ENCODE peak calls at places on chromosomes 4 and X, in eight cellular contexts. J is suprapubic skin, V is right lobe of liver, P is heart left ventricle, D is esophagus muscularis mucosa, L is lower leg skin, Z is sigmoid colon, S is breast epithelium. N is an unnamed sample.

GRCh38 chr4:48483777-48484493 is 792 bp downstream of the SLC10A4 start:
- DNase-seq in D (no peak), P (no peak), J (no peak), S (no peak), Z (no peak), L (no peak), V (no peak), N (no peak)

GRCh38 chrX:42694260-42694815 is 83.6 kb downstream of the PPP1R2C start:
- DNase-seq in V (no peak), L (no peak), P (no peak), Z (no peak), S (no peak), J (no peak), D (no peak), N (no peak)

GRCh38 chr4:113978561-113979156 is 788 bp downstream of the ARSJ start:
- DNase-seq in J (no peak), S (no peak), V (peak), D (no peak), Z (no peak), L (no peak), P (peak), N (no peak)

GRCh38 chr4:141275834-141276233 is 55.1 kb downstream of the ZNF330 start:
- DNase-seq in V (no peak), L (no peak), D (no peak), P (no peak), S (no peak), J (no peak), Z (no peak), N (peak)

GRCh38 chr4:152259866-152260265 is 276.0 kb downstream of the FBXW7 start:
- DNase-seq in L (no peak), S (no peak), P (no peak), D (no peak), Z (no peak), V (no peak), J (no peak), N (peak)

GRCh38 chr4:47913328-47913727 is 1.1 kb downstream of the NFXL1 start:
- DNase-seq in J (no peak), P (no peak), L (no peak), D (no peak), S (no peak), Z (no peak), V (no peak), N (no peak)

GRCh38 chrX:129641941-129642340 is 12.8 kb downstream of the APLN start:
- DNase-seq in P (no peak), D (no peak), J (no peak), S (no peak), L (no peak), V (no peak), Z (no peak), N (no peak)

GRCh38 chr4:107071108-107071507 is 35.0 kb upstream of the DKK2 start:
- DNase-seq in J (no peak), V (no peak), P (no peak), Z (no peak), S (no peak), D (no peak), L (no peak), N (no peak)

GRCh38 chrX:131441033-131441432 is 102.8 kb upstream of the OR13H1 start:
- DNase-seq in D (no peak), S (no peak), P (no peak), V (no peak), L (no peak), Z (no peak), J (no peak), N (no peak)

GRCh38 chrX:106894392-106894909 is 8.7 kb downstream of the RIPPLY1 start:
- DNase-seq in D (no peak), J (no peak), V (no peak), P (peak), Z (peak), S (peak), L (no peak), N (peak)

GRCh38 chr4:113094802-113095201 is 45.3 kb downstream of the ANK2 start:
- DNase-seq in P (no peak), L (no peak), J (no peak), S (no peak), D (no peak), V (no peak), Z (no peak), N (no peak)

GRCh38 chr4:153260152-153260551 is 55.9 kb downstream of the TRIM2 start:
- DNase-seq in D (no peak), Z (no peak), J (no peak), L (no peak), V (no peak), P (no peak), S (no peak), N (no peak)

GRCh38 chr4:14581741-14582140 is 420.5 kb upstream of the CPEB2 start:
- DNase-seq in S (no peak), P (no peak), L (no peak), V (no peak), D (no peak), Z (no peak), J (no peak), N (no peak)

GRCh38 chr4:40865696-40866095 is 115.9 kb downstream of the NSUN7 start:
- DNase-seq in V (no peak), D (no peak), Z (no peak), L (no peak), J (peak), P (no peak), S (no peak), N (no peak)

GRCh38 chrX:69616520-69617203 is 749 bp downstream of the EDA start:
- DNase-seq in D (no peak), P (peak), Z (peak), S (no peak), V (peak), L (peak), J (no peak), N (no peak)

GRCh38 chr4:24244663-24245519 is 339.5 kb downstream of the DHX15 start:
- DNase-seq in V (no peak), S (no peak), D (no peak), P (peak), J (no peak), Z (no peak), L (no peak), N (no peak)

GRCh38 chrX:10028283-10029104 is 61.3 kb downstream of the CLDN34 start:
- DNase-seq in L (no peak), Z (peak), P (no peak), S (no peak), V (no peak), D (no peak), J (no peak), N (no peak)

GRCh38 chr4:128812360-128812958 is 3.0 kb downstream of the JADE1 start:
- DNase-seq in D (no peak), S (no peak), V (no peak), P (peak), Z (peak), J (peak), L (peak), N (peak)

GRCh38 chr4:132001542-132001941 is 1147.6 kb upstream of the PCDH10 start:
- DNase-seq in V (no peak), Z (no peak), P (no peak), S (no peak), J (no peak), L (no peak), D (no peak), N (peak)

GRCh38 chr4:140284449-140284848 is 89.0 kb upstream of the SCOC start:
- DNase-seq in S (no peak), J (no peak), L (no peak), V (no peak), P (no peak), D (no peak), Z (no peak), N (no peak)

GRCh38 chr4:54547299-54548097 is 110.3 kb upstream of the KIT start:
- DNase-seq in D (no peak), V (no peak), J (no peak), Z (no peak), S (no peak), P (no peak), L (no peak), N (no peak)

GRCh38 chr4:1204828-1205591 is 32.6 kb upstream of the SPON2 start:
- DNase-seq in P (peak), Z (peak), V (peak), D (no peak), L (no peak), S (peak), J (peak), N (no peak)

GRCh38 chrX:39158801-39159657 is 357.8 kb downstream of the MID1IP1 start:
- DNase-seq in S (no peak), J (no peak), D (no peak), V (no peak), L (no peak), Z (no peak), P (no peak), N (no peak)

GRCh38 chr4:55012363-55013255 is 112.8 kb downstream of the KDR start:
- DNase-seq in S (no peak), P (no peak), L (no peak), V (no peak), Z (no peak), J (no peak), D (no peak), N (no peak)

GRCh38 chrX:136227948-136228584 is 23.1 kb downstream of the MAP7D3 start:
- DNase-seq in S (no peak), V (no peak), L (no peak), Z (no peak), J (no peak), D (no peak), P (no peak), N (no peak)

GRCh38 chr4:136664988-136665387 is 867.3 kb downstream of the PCDH18 start:
- DNase-seq in D (no peak), S (no peak), V (no peak), P (no peak), L (no peak), Z (no peak), J (no peak), N (no peak)

GRCh38 chr4:25215506-25215905 is 18.3 kb upstream of the PI4K2B start:
- DNase-seq in V (peak), D (no peak), L (no peak), P (no peak), Z (no peak), J (no peak), S (no peak), N (no peak)

GRCh38 chr4:97987019-97987648 is 156.1 kb downstream of the STPG2 start:
- DNase-seq in V (no peak), S (no peak), P (no peak), Z (no peak), L (no peak), J (no peak), D (no peak), N (no peak)

GRCh38 chr4:126004936-126005335 is 690.2 kb downstream of the FAT4 start:
- DNase-seq in V (no peak), Z (no peak), L (no peak), D (no peak), S (no peak), P (no peak), J (no peak), N (peak)

GRCh38 chr4:18636001-18636680 is 614.6 kb upstream of the LCORL start:
- DNase-seq in L (no peak), P (no peak), J (no peak), Z (no peak), S (no peak), V (no peak), D (no peak), N (no peak)

GRCh38 chr4:29853843-29854242 is 866.3 kb upstream of the PCDH7 start:
- DNase-seq in S (no peak), Z (no peak), V (no peak), D (no peak), L (no peak), P (no peak), J (no peak), N (no peak)

GRCh38 chrX:106415276-106415895 is 196.4 kb upstream of the RADX start:
- DNase-seq in L (no peak), J (no peak), D (no peak), P (no peak), S (no peak), Z (no peak), V (no peak), N (no peak)

GRCh38 chrX:108000751-108001150 is 18.6 kb upstream of the TEX13B start:
- DNase-seq in V (no peak), S (no peak), Z (no peak), D (no peak), J (no peak), L (peak), P (no peak), N (no peak)

GRCh38 chr4:15883611-15884243 is 54.8 kb downstream of the FGFBP1 start:
- DNase-seq in Z (no peak), V (no peak), S (no peak), D (no peak), P (no peak), J (no peak), L (no peak), N (no peak)

GRCh38 chr4:119730644-119730995 is 102.0 kb upstream of the PDE5A start:
- DNase-seq in S (no peak), Z (no peak), J (no peak), P (no peak), V (no peak), L (no peak), D (no peak), N (no peak)
- TF ChIP-seq POLR2A in S (no peak), Z (no peak), J (no peak), P (no peak), V (no peak), L (no peak), D (no peak), N (no peak)

DNA sequence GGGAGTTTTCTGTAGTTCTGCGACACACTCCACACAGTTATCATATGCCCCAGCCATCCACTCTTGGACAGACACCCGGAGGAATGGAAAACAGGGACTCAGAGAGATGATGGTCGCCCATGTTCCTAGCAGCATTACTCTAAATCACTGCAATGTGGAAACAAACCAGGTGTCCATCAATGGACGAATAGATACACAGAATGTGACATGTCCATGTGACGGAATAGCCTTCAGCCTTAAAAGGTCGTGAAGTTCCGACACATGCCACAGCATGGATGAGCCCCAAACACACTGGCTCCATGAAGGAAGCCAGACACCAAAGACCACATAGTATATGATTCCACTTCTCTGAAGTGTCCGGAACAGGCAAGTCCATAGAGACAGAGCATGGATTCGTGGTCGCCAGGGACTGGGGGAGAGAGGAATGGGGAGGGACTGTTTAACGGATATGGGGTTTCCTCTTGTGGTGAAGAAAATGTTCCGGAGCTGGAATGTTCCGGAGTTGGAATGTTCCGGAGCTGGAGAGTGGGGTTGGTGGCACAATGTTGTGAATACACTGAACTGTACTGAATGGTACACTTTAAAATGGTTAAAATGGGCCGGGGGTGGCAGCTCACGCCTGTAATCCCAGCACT is 28.7 kb upstream of the AFAP1 start:
- DNase-seq in S (no peak), V (no peak), Z (no peak), P (no peak), D (no peak), J (no peak), L (no peak), N (no peak)
- TF ChIP-seq POLR2A in S (no peak), V (no peak), Z (no peak), P (no peak), D (no peak), J (no peak), L (no peak), N (no peak)

GRCh38 chr4:5366009-5366386 is 314.7 kb downstream of the STK32B start:
- DNase-seq in P (no peak), Z (no peak), S (no peak), J (no peak), L (no peak), D (no peak), V (no peak), N (no peak)
- TF ChIP-seq POLR2A in P (no peak), Z (no peak), S (no peak), J (no peak), L (no peak), D (no peak), V (no peak), N (no peak)

GRCh38 chr4:80202784-80203553 is 5.7 kb downstream of the PRDM8 start:
- DNase-seq in L (no peak), S (no peak), D (no peak), Z (peak), P (no peak), J (no peak), V (peak), N (no peak)
- TF ChIP-seq POLR2A in L (no peak), S (no peak), D (no peak), Z (no peak), P (no peak), J (no peak), V (no peak), N (no peak)